ENCODE peak calls at places on chromosomes 7 and 10, in nine cellular contexts. One of them, this sample, is unnamed.

GRCh38 chr7:76155938-76156337 is 45.8 kb upstream of the SRRM3 start:
- DNase-seq in kidney: peak; percentile 44
- DNase-seq in BE2C: no peak
- DNase-seq in astrocyte of the cerebellum: no peak
- DNase-seq in upper lobe of left lung: peak; percentile 87
- DNase-seq in Calu3: peak; percentile 7
- DNase-seq in astrocyte: no peak
- DNase-seq in psoas muscle: peak; percentile 79
- DNase-seq in bronchial epithelial cell: peak; percentile 58
- DNase-seq in this sample: no peak

GRCh38 chr10:30094601-30095000 is 35.2 kb upstream of the JCAD start:
- DNase-seq in upper lobe of left lung: no peak
- DNase-seq in astrocyte of the cerebellum: no peak
- DNase-seq in kidney: no peak
- DNase-seq in Calu3: no peak
- DNase-seq in BE2C: no peak
- DNase-seq in bronchial epithelial cell: no peak
- DNase-seq in astrocyte: no peak
- DNase-seq in psoas muscle: no peak
- DNase-seq in this sample: no peak

GRCh38 chr10:123945506-123945905 is 53.9 kb upstream of the CPXM2 start:
- DNase-seq in BE2C: peak; percentile 30
- DNase-seq in astrocyte of the cerebellum: no peak
- DNase-seq in upper lobe of left lung: no peak
- DNase-seq in astrocyte: no peak
- DNase-seq in bronchial epithelial cell: peak; percentile 38
- DNase-seq in psoas muscle: no peak
- DNase-seq in Calu3: peak; percentile 4
- DNase-seq in kidney: no peak
- DNase-seq in this sample: no peak

GRCh38 chr10:109591631-109592030 is 331.7 kb downstream of the XPNPEP1 start:
- DNase-seq in bronchial epithelial cell: peak; percentile 7
- DNase-seq in psoas muscle: no peak
- DNase-seq in Calu3: no peak
- DNase-seq in kidney: no peak
- DNase-seq in upper lobe of left lung: no peak
- DNase-seq in BE2C: no peak
- DNase-seq in astrocyte of the cerebellum: no peak
- DNase-seq in astrocyte: no peak
- DNase-seq in this sample: no peak

GRCh38 chr10:119237722-119238436 is 30.5 kb downstream of the GRK5 start:
- DNase-seq in Calu3: no peak
- DNase-seq in psoas muscle: no peak
- DNase-seq in bronchial epithelial cell: peak; percentile 27
- DNase-seq in astrocyte of the cerebellum: no peak
- DNase-seq in astrocyte: no peak
- DNase-seq in BE2C: no peak
- DNase-seq in upper lobe of left lung: no peak
- DNase-seq in kidney: no peak
- DNase-seq in this sample: no peak

GRCh38 chr7:4010923-4011656 is 671.0 kb upstream of the FOXK1 start:
- DNase-seq in kidney: no peak
- DNase-seq in astrocyte: no peak
- DNase-seq in astrocyte of the cerebellum: no peak
- DNase-seq in Calu3: no peak
- DNase-seq in BE2C: no peak
- DNase-seq in psoas muscle: no peak
- DNase-seq in upper lobe of left lung: no peak
- DNase-seq in bronchial epithelial cell: no peak
- DNase-seq in this sample: no peak

GRCh38 chr7:73870041-73870492 is 9.1 kb downstream of the TMEM270 start:
- DNase-seq in astrocyte of the cerebellum: no peak
- DNase-seq in astrocyte: no peak
- DNase-seq in psoas muscle: no peak
- DNase-seq in BE2C: peak; percentile 56
- DNase-seq in bronchial epithelial cell: no peak
- DNase-seq in upper lobe of left lung: no peak
- DNase-seq in kidney: peak; percentile 85
- DNase-seq in Calu3: no peak
- DNase-seq in this sample: no peak

GRCh38 chr7:21851445-21852043 is 94.2 kb downstream of the CDCA7L start:
- DNase-seq in upper lobe of left lung: no peak
- DNase-seq in psoas muscle: no peak
- DNase-seq in Calu3: no peak
- DNase-seq in astrocyte: no peak
- DNase-seq in kidney: no peak
- DNase-seq in BE2C: no peak
- DNase-seq in astrocyte of the cerebellum: no peak
- DNase-seq in bronchial epithelial cell: no peak
- DNase-seq in this sample: no peak

GRCh38 chr7:125773113-125773800 is 843.6 kb upstream of the POT1 start:
- DNase-seq in astrocyte of the cerebellum: no peak
- DNase-seq in astrocyte: no peak
- DNase-seq in bronchial epithelial cell: no peak
- DNase-seq in upper lobe of left lung: no peak
- DNase-seq in kidney: no peak
- DNase-seq in psoas muscle: no peak
- DNase-seq in Calu3: no peak
- DNase-seq in BE2C: peak; percentile 15
- DNase-seq in this sample: no peak

GRCh38 chr7:96221888-96222287 is 100.0 kb downstream of the SLC25A13 start:
- DNase-seq in BE2C: no peak
- DNase-seq in upper lobe of left lung: no peak
- DNase-seq in astrocyte: no peak
- DNase-seq in psoas muscle: no peak
- DNase-seq in kidney: no peak
- DNase-seq in astrocyte of the cerebellum: no peak
- DNase-seq in bronchial epithelial cell: no peak
- DNase-seq in Calu3: no peak
- DNase-seq in this sample: no peak

GRCh38 chr10:16674147-16674703 is 143.0 kb downstream of the RSU1 start:
- DNase-seq in astrocyte: no peak
- DNase-seq in astrocyte of the cerebellum: no peak
- DNase-seq in Calu3: no peak
- DNase-seq in kidney: no peak
- DNase-seq in BE2C: no peak
- DNase-seq in upper lobe of left lung: no peak
- DNase-seq in psoas muscle: no peak
- DNase-seq in bronchial epithelial cell: no peak
- DNase-seq in this sample: no peak

GRCh38 chr7:101185258-101185839 is 5.3 kb upstream of the NAT16 start:
- DNase-seq in astrocyte: peak; percentile 53
- DNase-seq in upper lobe of left lung: no peak
- DNase-seq in BE2C: no peak
- DNase-seq in kidney: no peak
- DNase-seq in bronchial epithelial cell: peak; percentile 28
- DNase-seq in psoas muscle: no peak
- DNase-seq in Calu3: no peak
- DNase-seq in astrocyte of the cerebellum: no peak
- DNase-seq in this sample: no peak

GRCh38 chr7:90836937-90837336 is 240.8 kb downstream of the CDK14 start:
- DNase-seq in upper lobe of left lung: no peak
- DNase-seq in astrocyte of the cerebellum: no peak
- DNase-seq in Calu3: no peak
- DNase-seq in psoas muscle: no peak
- DNase-seq in bronchial epithelial cell: no peak
- DNase-seq in BE2C: no peak
- DNase-seq in astrocyte: no peak
- DNase-seq in kidney: no peak
- DNase-seq in this sample: no peak

GRCh38 chr10:58299580-58299979 is 30.6 kb downstream of the CISD1 start:
- DNase-seq in astrocyte: peak; percentile 36
- DNase-seq in astrocyte of the cerebellum: peak; percentile 42
- DNase-seq in BE2C: peak; percentile 76
- DNase-seq in bronchial epithelial cell: peak; percentile 47
- DNase-seq in kidney: no peak
- DNase-seq in Calu3: peak; percentile 81
- DNase-seq in upper lobe of left lung: peak; percentile 61
- DNase-seq in psoas muscle: no peak
- DNase-seq in this sample: peak; percentile 18

GRCh38 chr7:139738101-139738489 is 39.7 kb downstream of the HIPK2 start:
- DNase-seq in astrocyte: no peak
- DNase-seq in psoas muscle: no peak
- DNase-seq in kidney: no peak
- DNase-seq in bronchial epithelial cell: no peak
- DNase-seq in BE2C: no peak
- DNase-seq in Calu3: no peak
- DNase-seq in upper lobe of left lung: no peak
- DNase-seq in astrocyte of the cerebellum: no peak
- DNase-seq in this sample: no peak

GRCh38 chr7:151315038-151315655 is 26.5 kb upstream of the NUB1 start:
- DNase-seq in psoas muscle: no peak
- DNase-seq in astrocyte of the cerebellum: peak; percentile 45
- DNase-seq in bronchial epithelial cell: peak; percentile 38
- DNase-seq in Calu3: peak; percentile 85
- DNase-seq in BE2C: peak; percentile 73
- DNase-seq in upper lobe of left lung: peak; percentile 66
- DNase-seq in kidney: no peak
- DNase-seq in astrocyte: peak; percentile 14
- DNase-seq in this sample: peak; percentile 57
- TF ChIP-seq CTCF in psoas muscle: peak; percentile 85
- TF ChIP-seq CTCF in astrocyte of the cerebellum: peak; percentile 78
- TF ChIP-seq CTCF in bronchial epithelial cell: peak; percentile 78
- TF ChIP-seq CTCF in Calu3: peak; percentile 75
- TF ChIP-seq CTCF in BE2C: peak; percentile 88
- TF ChIP-seq CTCF in upper lobe of left lung: peak; percentile 79
- TF ChIP-seq CTCF in kidney: peak; percentile 76
- TF ChIP-seq CTCF in astrocyte: peak; percentile 77
- TF ChIP-seq CTCF in this sample: peak; percentile 89

GRCh38 chr10:33199731-33200130 is 134.7 kb downstream of the NRP1 start:
- DNase-seq in BE2C: peak; percentile 34
- DNase-seq in kidney: no peak
- DNase-seq in Calu3: no peak
- DNase-seq in upper lobe of left lung: no peak
- DNase-seq in astrocyte of the cerebellum: no peak
- DNase-seq in psoas muscle: no peak
- DNase-seq in bronchial epithelial cell: no peak
- DNase-seq in astrocyte: no peak
- DNase-seq in this sample: no peak

GRCh38 chr10:33204049-33204448 is 130.4 kb downstream of the NRP1 start:
- DNase-seq in astrocyte of the cerebellum: no peak
- DNase-seq in upper lobe of left lung: no peak
- DNase-seq in Calu3: no peak
- DNase-seq in astrocyte: no peak
- DNase-seq in psoas muscle: no peak
- DNase-seq in bronchial epithelial cell: no peak
- DNase-seq in kidney: no peak
- DNase-seq in BE2C: no peak
- DNase-seq in this sample: no peak

GRCh38 chr10:33201971-33202370 is 132.5 kb downstream of the NRP1 start:
- DNase-seq in bronchial epithelial cell: no peak
- DNase-seq in kidney: no peak
- DNase-seq in astrocyte: no peak
- DNase-seq in psoas muscle: no peak
- DNase-seq in upper lobe of left lung: no peak
- DNase-seq in BE2C: no peak
- DNase-seq in Calu3: no peak
- DNase-seq in astrocyte of the cerebellum: no peak
- DNase-seq in this sample: no peak

GRCh38 chr10:33198610-33199009 is 135.9 kb downstream of the NRP1 start:
- DNase-seq in Calu3: no peak
- DNase-seq in bronchial epithelial cell: no peak
- DNase-seq in astrocyte: no peak
- DNase-seq in upper lobe of left lung: no peak
- DNase-seq in astrocyte of the cerebellum: no peak
- DNase-seq in psoas muscle: no peak
- DNase-seq in BE2C: no peak
- DNase-seq in kidney: no peak
- DNase-seq in this sample: no peak

GRCh38 chr10:33201056-33201780 is 133.2 kb downstream of the NRP1 start:
- DNase-seq in BE2C: no peak
- DNase-seq in Calu3: no peak
- DNase-seq in upper lobe of left lung: no peak
- DNase-seq in bronchial epithelial cell: no peak
- DNase-seq in kidney: no peak
- DNase-seq in astrocyte: no peak
- DNase-seq in astrocyte of the cerebellum: no peak
- DNase-seq in psoas muscle: no peak
- DNase-seq in this sample: no peak
- TF ChIP-seq CTCF in BE2C: no peak
- TF ChIP-seq CTCF in Calu3: no peak
- TF ChIP-seq CTCF in upper lobe of left lung: no peak
- TF ChIP-seq CTCF in bronchial epithelial cell: no peak
- TF ChIP-seq CTCF in kidney: no peak
- TF ChIP-seq CTCF in astrocyte: no peak
- TF ChIP-seq CTCF in astrocyte of the cerebellum: no peak
- TF ChIP-seq CTCF in psoas muscle: no peak
- TF ChIP-seq CTCF in this sample: no peak

DNA sequence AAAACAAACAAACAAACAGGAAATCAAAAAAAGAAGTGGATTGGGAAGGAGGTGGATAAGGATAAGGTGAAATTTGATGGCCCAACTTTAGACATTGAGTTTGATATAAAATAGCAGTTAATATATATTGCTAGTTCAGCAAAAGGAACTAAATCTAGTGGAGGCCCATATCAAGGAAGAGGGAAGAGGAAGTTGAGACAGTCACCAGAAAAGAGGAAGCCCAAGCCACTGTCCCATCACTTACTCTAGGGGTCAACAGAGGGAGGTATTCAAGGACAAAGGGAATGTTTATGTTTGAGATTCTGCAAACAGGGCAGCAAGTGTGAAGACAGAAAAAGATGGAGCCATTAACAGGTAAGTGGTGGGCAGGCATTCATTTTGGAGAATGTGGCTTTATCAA is 3.7 kb downstream of the LAMTOR4 start:
- DNase-seq in bronchial epithelial cell: no peak
- DNase-seq in BE2C: no peak
- DNase-seq in upper lobe of left lung: peak; percentile 52
- DNase-seq in Calu3: no peak
- DNase-seq in psoas muscle: no peak
- DNase-seq in astrocyte of the cerebellum: no peak
- DNase-seq in kidney: no peak
- DNase-seq in astrocyte: no peak
- DNase-seq in this sample: no peak
- TF ChIP-seq CTCF in bronchial epithelial cell: no peak
- TF ChIP-seq CTCF in BE2C: no peak
- TF ChIP-seq CTCF in upper lobe of left lung: no peak
- TF ChIP-seq CTCF in Calu3: no peak
- TF ChIP-seq CTCF in psoas muscle: no peak
- TF ChIP-seq CTCF in astrocyte of the cerebellum: no peak
- TF ChIP-seq CTCF in kidney: no peak
- TF ChIP-seq CTCF in astrocyte: no peak
- TF ChIP-seq CTCF in this sample: no peak

DNA sequence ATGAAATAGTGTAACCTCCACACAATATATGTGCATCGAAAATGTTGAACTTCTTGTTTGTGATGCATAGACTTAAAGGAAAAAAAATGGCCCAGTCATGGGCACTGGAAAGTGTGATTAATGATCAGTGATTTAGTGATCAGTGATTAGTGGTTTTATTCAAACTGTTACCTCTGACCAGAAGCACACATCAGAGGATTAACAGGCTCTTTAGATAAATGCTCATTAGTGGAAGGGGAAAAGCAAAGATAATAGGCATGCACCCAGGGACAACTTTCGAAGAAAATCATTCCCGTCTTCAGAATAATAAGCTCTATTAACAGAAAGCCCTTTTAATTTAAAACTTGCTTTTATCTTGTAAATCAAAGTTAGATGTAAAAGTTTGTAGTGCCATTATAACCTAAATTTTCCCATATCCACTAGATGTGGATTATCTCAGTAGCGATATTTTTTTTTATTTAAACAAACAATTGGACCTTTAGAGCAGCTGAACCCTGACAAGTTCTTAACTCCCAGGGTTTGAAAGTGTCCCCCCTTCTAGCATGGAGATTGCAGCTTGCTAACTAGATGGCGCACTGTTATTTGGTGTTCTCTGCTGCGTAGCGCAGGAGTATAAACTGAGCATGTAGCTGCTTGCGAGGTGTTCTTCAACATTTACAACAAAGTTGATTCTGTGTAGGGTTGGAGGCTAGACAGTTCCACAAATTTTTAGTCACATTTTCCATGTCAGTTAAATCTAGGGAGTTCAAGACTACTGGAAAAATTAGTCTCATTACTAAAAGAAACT is at the start of gene CREB5:
- DNase-seq in BE2C: no peak
- DNase-seq in upper lobe of left lung: no peak
- DNase-seq in bronchial epithelial cell: peak; percentile 49
- DNase-seq in Calu3: no peak
- DNase-seq in psoas muscle: no peak
- DNase-seq in astrocyte of the cerebellum: no peak
- DNase-seq in kidney: no peak
- DNase-seq in astrocyte: no peak
- DNase-seq in this sample: no peak
- TF ChIP-seq CTCF in BE2C: peak; percentile 41
- TF ChIP-seq CTCF in upper lobe of left lung: no peak
- TF ChIP-seq CTCF in bronchial epithelial cell: peak; percentile 14
- TF ChIP-seq CTCF in Calu3: no peak
- TF ChIP-seq CTCF in psoas muscle: no peak
- TF ChIP-seq CTCF in astrocyte of the cerebellum: peak; percentile 41
- TF ChIP-seq CTCF in kidney: peak; percentile 22
- TF ChIP-seq CTCF in astrocyte: peak; percentile 35
- TF ChIP-seq CTCF in this sample: no peak